ENCODE peak calls at places on chromosomes 11 and 22, in six cellular contexts. C is body of pancreas, L is DND-41, T is sigmoid colon, S is neural progenitor cell, O is PC-3. F is an unnamed sample. For H3K27me3, the result is how much of the 10 kb centered on the place peaks cover.

GRCh38 chr11:61514050-61514917 is 5.7 kb downstream of the LRRC10B start:
- DNase-seq in C (no peak), L (peak), T (no peak), S (peak), O (no peak), F (no peak)

GRCh38 chr11:122038543-122038942 is 77.5 kb downstream of the BLID start:
- DNase-seq in C (no peak), L (no peak), T (no peak), S (peak), O (peak), F (no peak)

GRCh38 chr11:63599211-63600122 is 14.8 kb downstream of the PLAAT3 start:
- DNase-seq in C (no peak), L (no peak), T (no peak), S (no peak), O (peak), F (no peak)

GRCh38 chr11:26730711-26731460 is 9.0 kb upstream of the SLC5A12 start:
- DNase-seq in C (no peak), L (no peak), T (no peak), S (no peak), O (no peak), F (no peak)

GRCh38 chr22:44331881-44332714 is 19.3 kb upstream of the SHISAL1 start:
- DNase-seq in C (peak), L (no peak), T (peak), S (peak), O (peak), F (no peak)

GRCh38 chr11:45209904-45210699 is 63.7 kb downstream of the PRDM11 start:
- DNase-seq in C (peak), L (peak), T (peak), S (peak), O (no peak), F (no peak)

GRCh38 chr11:45646275-45646970 is 19.0 kb downstream of the CHST1 start:
- DNase-seq in C (no peak), L (no peak), T (no peak), S (peak), O (peak), F (no peak)

GRCh38 chr22:17120281-17120680 is 879 bp downstream of the TMEM121B start:
- DNase-seq in C (peak), L (peak), T (no peak), S (peak), O (no peak), F (peak)

GRCh38 chr11:114832532-114833125 is 154.3 kb downstream of the NXPE2 start:
- DNase-seq in C (no peak), L (no peak), T (no peak), S (no peak), O (no peak), F (no peak)

GRCh38 chr11:35234836-35235235 is 95.9 kb downstream of the CD44 start:
- DNase-seq in C (no peak), L (no peak), T (no peak), S (no peak), O (no peak), F (no peak)
- H3K27ac ChIP-seq in C (peak), L (no peak), T (no peak), S (no peak), O (no peak), F (no peak)

DNA sequence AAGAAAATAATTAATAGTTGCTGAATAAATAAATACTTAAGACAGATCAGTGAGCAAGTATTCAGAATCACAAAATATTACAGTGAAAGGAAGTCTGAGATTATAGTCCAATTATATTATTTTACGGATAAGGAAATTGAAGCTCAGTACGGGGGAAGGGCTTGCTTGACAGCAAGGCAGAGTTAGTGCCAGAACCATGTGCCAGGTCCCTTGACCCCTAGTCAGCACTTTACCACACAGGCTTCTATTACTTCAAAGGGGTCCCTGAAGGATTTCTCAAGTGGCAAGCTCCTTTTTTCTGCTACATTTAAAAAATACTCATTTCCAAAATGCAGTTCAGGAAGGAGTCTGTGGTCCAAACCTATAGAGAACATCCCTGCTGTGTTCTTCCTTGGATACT is 85.3 kb downstream of the CLPB start:
- DNase-seq in C (no peak), L (no peak), T (no peak), S (no peak), O (no peak), F (no peak)
- TF ChIP-seq CTCF in C (no peak), L (no peak), T (no peak), S (no peak), O (no peak), F (no peak)

GRCh38 chr11:57646221-57646620 is 3.5 kb downstream of the YPEL4 start:
- DNase-seq in C (no peak), L (no peak), T (peak), S (no peak), O (no peak), F (no peak)

GRCh38 chr11:57645716-57646085 is 4.0 kb downstream of the YPEL4 start:
- DNase-seq in C (no peak), L (no peak), T (no peak), S (no peak), O (no peak), F (no peak)

GRCh38 chr11:57641426-57641825 is 8.3 kb downstream of the YPEL4 start:
- DNase-seq in C (no peak), L (peak), T (no peak), S (peak), O (peak), F (no peak)

GRCh38 chr11:57644748-57645715 is 4.7 kb downstream of the YPEL4 start:
- DNase-seq in C (peak), L (peak), T (peak), S (peak), O (peak), F (peak)

GRCh38 chr11:57643802-57644201 is 5.9 kb downstream of the YPEL4 start:
- DNase-seq in C (no peak), L (no peak), T (no peak), S (no peak), O (no peak), F (no peak)
- H3K27me3 ChIP-seq in C (under half), L (under half), T (under half), S (under half), O (under half), F (under half)

GRCh38 chr22:40121463-40121862 is 56.3 kb upstream of the TNRC6B start:
- DNase-seq in C (peak), L (peak), T (no peak), S (no peak), O (no peak), F (no peak)
- H3K27ac ChIP-seq in C (no peak), L (no peak), T (no peak), S (no peak), O (no peak), F (no peak)